ENCODE peak calls at places on chromosomes 3 and 15, in nine cellular contexts. One of them, this sample, is unnamed.
A peak's percentile ranks its signal among the peaks of the same experiment; 100 is the strongest.

GRCh38 chr3:111803123-111803593 is 55.9 kb upstream of the PHLDB2 start:
- DNase-seq in GF-D8: no peak
- DNase-seq in iPS-NIHi11: peak; percentile 17
- DNase-seq in GM20000: no peak
- DNase-seq in CD4-positive, alpha-beta memory T cell: no peak
- DNase-seq in psoas muscle: peak; percentile 85
- DNase-seq in fibroblast of mammary gland: peak; percentile 99
- DNase-seq in sciatic nerve: peak; percentile 81
- DNase-seq in naive thymus-derived CD8-positive, alpha-beta T cell: no peak
- DNase-seq in this sample: no peak

GRCh38 chr15:95328559-95328958 is 1001.9 kb upstream of the NR2F2 start:
- DNase-seq in psoas muscle: no peak
- DNase-seq in fibroblast of mammary gland: no peak
- DNase-seq in iPS-NIHi11: no peak
- DNase-seq in naive thymus-derived CD8-positive, alpha-beta T cell: no peak
- DNase-seq in sciatic nerve: no peak
- DNase-seq in GM20000: no peak
- DNase-seq in GF-D8: no peak
- DNase-seq in CD4-positive, alpha-beta memory T cell: no peak
- DNase-seq in this sample: no peak

GRCh38 chr3:175073209-175073905 is 214.2 kb downstream of the NAALADL2 start:
- DNase-seq in naive thymus-derived CD8-positive, alpha-beta T cell: no peak
- DNase-seq in sciatic nerve: no peak
- DNase-seq in GM20000: no peak
- DNase-seq in CD4-positive, alpha-beta memory T cell: no peak
- DNase-seq in iPS-NIHi11: no peak
- DNase-seq in fibroblast of mammary gland: peak; percentile 68
- DNase-seq in GF-D8: no peak
- DNase-seq in psoas muscle: no peak
- DNase-seq in this sample: no peak

GRCh38 chr15:63600001-63600645 is 2.9 kb downstream of the FBXL22 start:
- DNase-seq in fibroblast of mammary gland: no peak
- DNase-seq in psoas muscle: peak; percentile 43
- DNase-seq in iPS-NIHi11: peak; percentile 50
- DNase-seq in sciatic nerve: no peak
- DNase-seq in CD4-positive, alpha-beta memory T cell: peak; percentile 59
- DNase-seq in naive thymus-derived CD8-positive, alpha-beta T cell: peak; percentile 64
- DNase-seq in GF-D8: no peak
- DNase-seq in GM20000: no peak
- DNase-seq in this sample: no peak

GRCh38 chr3:73868688-73869315 is 244.1 kb upstream of the PDZRN3 start:
- DNase-seq in GM20000: no peak
- DNase-seq in iPS-NIHi11: peak; percentile 44
- DNase-seq in CD4-positive, alpha-beta memory T cell: no peak
- DNase-seq in fibroblast of mammary gland: peak; percentile 53
- DNase-seq in naive thymus-derived CD8-positive, alpha-beta T cell: no peak
- DNase-seq in psoas muscle: no peak
- DNase-seq in GF-D8: no peak
- DNase-seq in sciatic nerve: peak; percentile 57
- DNase-seq in this sample: no peak

GRCh38 chr15:97961067-97961954 is 808 bp downstream of the ARRDC4 start:
- DNase-seq in psoas muscle: peak; percentile 69
- DNase-seq in naive thymus-derived CD8-positive, alpha-beta T cell: peak; percentile 65
- DNase-seq in GF-D8: peak; percentile 36
- DNase-seq in sciatic nerve: peak; percentile 69
- DNase-seq in iPS-NIHi11: peak; percentile 39
- DNase-seq in GM20000: no peak
- DNase-seq in CD4-positive, alpha-beta memory T cell: no peak
- DNase-seq in fibroblast of mammary gland: peak; percentile 22
- DNase-seq in this sample: no peak

GRCh38 chr15:72203507-72203837 is 5.9 kb upstream of the GRAMD2A start:
- DNase-seq in fibroblast of mammary gland: peak; percentile 81
- DNase-seq in GF-D8: no peak
- DNase-seq in GM20000: no peak
- DNase-seq in psoas muscle: peak; percentile 64
- DNase-seq in iPS-NIHi11: no peak
- DNase-seq in naive thymus-derived CD8-positive, alpha-beta T cell: no peak
- DNase-seq in sciatic nerve: no peak
- DNase-seq in CD4-positive, alpha-beta memory T cell: no peak
- DNase-seq in this sample: no peak

GRCh38 chr3:140724856-140725812 is 47.3 kb downstream of the TRIM42 start:
- DNase-seq in naive thymus-derived CD8-positive, alpha-beta T cell: no peak
- DNase-seq in fibroblast of mammary gland: no peak
- DNase-seq in sciatic nerve: no peak
- DNase-seq in iPS-NIHi11: no peak
- DNase-seq in CD4-positive, alpha-beta memory T cell: no peak
- DNase-seq in GM20000: no peak
- DNase-seq in GF-D8: no peak
- DNase-seq in psoas muscle: no peak
- DNase-seq in this sample: no peak

GRCh38 chr15:41892621-41893421 is 1.0 kb downstream of the SPTBN5 start:
- DNase-seq in fibroblast of mammary gland: no peak
- DNase-seq in psoas muscle: peak; percentile 55
- DNase-seq in GF-D8: no peak
- DNase-seq in sciatic nerve: no peak
- DNase-seq in iPS-NIHi11: peak; percentile 65
- DNase-seq in CD4-positive, alpha-beta memory T cell: no peak
- DNase-seq in naive thymus-derived CD8-positive, alpha-beta T cell: peak; percentile 64
- DNase-seq in GM20000: peak; percentile 40
- DNase-seq in this sample: no peak

GRCh38 chr15:99114511-99115299 is 9.8 kb downstream of the SYNM start:
- DNase-seq in GM20000: no peak
- DNase-seq in naive thymus-derived CD8-positive, alpha-beta T cell: no peak
- DNase-seq in psoas muscle: no peak
- DNase-seq in iPS-NIHi11: no peak
- DNase-seq in GF-D8: no peak
- DNase-seq in fibroblast of mammary gland: no peak
- DNase-seq in CD4-positive, alpha-beta memory T cell: no peak
- DNase-seq in sciatic nerve: peak; percentile 51
- DNase-seq in this sample: no peak

GRCh38 chr3:46660543-46661523 is 32.6 kb downstream of the ALS2CL start:
- DNase-seq in iPS-NIHi11: peak; percentile 14
- DNase-seq in GM20000: no peak
- DNase-seq in GF-D8: no peak
- DNase-seq in naive thymus-derived CD8-positive, alpha-beta T cell: no peak
- DNase-seq in psoas muscle: no peak
- DNase-seq in CD4-positive, alpha-beta memory T cell: no peak
- DNase-seq in fibroblast of mammary gland: no peak
- DNase-seq in sciatic nerve: peak; percentile 52
- DNase-seq in this sample: no peak

GRCh38 chr15:56410712-56411111 is 45.5 kb downstream of the TEX9 start:
- DNase-seq in sciatic nerve: no peak
- DNase-seq in psoas muscle: no peak
- DNase-seq in CD4-positive, alpha-beta memory T cell: no peak
- DNase-seq in fibroblast of mammary gland: no peak
- DNase-seq in GM20000: no peak
- DNase-seq in GF-D8: no peak
- DNase-seq in naive thymus-derived CD8-positive, alpha-beta T cell: no peak
- DNase-seq in iPS-NIHi11: no peak
- DNase-seq in this sample: no peak

GRCh38 chr3:155065537-155065936 is 14.6 kb upstream of the MME start:
- DNase-seq in iPS-NIHi11: no peak
- DNase-seq in GF-D8: no peak
- DNase-seq in GM20000: no peak
- DNase-seq in sciatic nerve: no peak
- DNase-seq in CD4-positive, alpha-beta memory T cell: no peak
- DNase-seq in psoas muscle: peak; percentile 25
- DNase-seq in fibroblast of mammary gland: peak; percentile 96
- DNase-seq in naive thymus-derived CD8-positive, alpha-beta T cell: no peak
- DNase-seq in this sample: no peak

GRCh38 chr15:97014001-97014400 is 683.5 kb downstream of the NR2F2 start:
- DNase-seq in naive thymus-derived CD8-positive, alpha-beta T cell: no peak
- DNase-seq in GM20000: no peak
- DNase-seq in fibroblast of mammary gland: no peak
- DNase-seq in psoas muscle: no peak
- DNase-seq in CD4-positive, alpha-beta memory T cell: no peak
- DNase-seq in sciatic nerve: no peak
- DNase-seq in GF-D8: no peak
- DNase-seq in iPS-NIHi11: no peak
- DNase-seq in this sample: no peak

GRCh38 chr15:89402406-89402805 is 67.8 kb upstream of the POLG start:
- DNase-seq in GM20000: no peak
- DNase-seq in CD4-positive, alpha-beta memory T cell: no peak
- DNase-seq in psoas muscle: no peak
- DNase-seq in GF-D8: no peak
- DNase-seq in naive thymus-derived CD8-positive, alpha-beta T cell: no peak
- DNase-seq in sciatic nerve: no peak
- DNase-seq in fibroblast of mammary gland: no peak
- DNase-seq in iPS-NIHi11: no peak
- DNase-seq in this sample: no peak

GRCh38 chr3:65436580-65436979 is 602.1 kb downstream of the MAGI1 start:
- DNase-seq in fibroblast of mammary gland: peak; percentile 10
- DNase-seq in psoas muscle: no peak
- DNase-seq in GF-D8: no peak
- DNase-seq in iPS-NIHi11: peak; percentile 24
- DNase-seq in CD4-positive, alpha-beta memory T cell: no peak
- DNase-seq in GM20000: no peak
- DNase-seq in naive thymus-derived CD8-positive, alpha-beta T cell: no peak
- DNase-seq in sciatic nerve: no peak
- DNase-seq in this sample: no peak

GRCh38 chr15:38748710-38749109 is 184.1 kb upstream of the RASGRP1 start:
- DNase-seq in fibroblast of mammary gland: no peak
- DNase-seq in GM20000: no peak
- DNase-seq in psoas muscle: no peak
- DNase-seq in sciatic nerve: no peak
- DNase-seq in GF-D8: no peak
- DNase-seq in iPS-NIHi11: no peak
- DNase-seq in naive thymus-derived CD8-positive, alpha-beta T cell: no peak
- DNase-seq in CD4-positive, alpha-beta memory T cell: no peak
- DNase-seq in this sample: no peak

GRCh38 chr3:33174711-33175409 is 43.8 kb downstream of the SUSD5 start:
- DNase-seq in GM20000: no peak
- DNase-seq in CD4-positive, alpha-beta memory T cell: no peak
- DNase-seq in iPS-NIHi11: no peak
- DNase-seq in psoas muscle: no peak
- DNase-seq in naive thymus-derived CD8-positive, alpha-beta T cell: no peak
- DNase-seq in fibroblast of mammary gland: peak; percentile 34
- DNase-seq in sciatic nerve: no peak
- DNase-seq in GF-D8: no peak
- DNase-seq in this sample: no peak

GRCh38 chr15:80514071-80514780 is 110.0 kb downstream of the ARNT2 start:
- DNase-seq in iPS-NIHi11: no peak
- DNase-seq in naive thymus-derived CD8-positive, alpha-beta T cell: no peak
- DNase-seq in fibroblast of mammary gland: peak; percentile 93
- DNase-seq in GM20000: no peak
- DNase-seq in CD4-positive, alpha-beta memory T cell: no peak
- DNase-seq in sciatic nerve: no peak
- DNase-seq in psoas muscle: no peak
- DNase-seq in GF-D8: no peak
- DNase-seq in this sample: no peak

GRCh38 chr3:102174312-102174712 is 260.5 kb upstream of the ZPLD1 start:
- DNase-seq in fibroblast of mammary gland: peak; percentile 44
- DNase-seq in psoas muscle: no peak
- DNase-seq in GF-D8: no peak
- DNase-seq in iPS-NIHi11: no peak
- DNase-seq in naive thymus-derived CD8-positive, alpha-beta T cell: no peak
- DNase-seq in sciatic nerve: no peak
- DNase-seq in CD4-positive, alpha-beta memory T cell: no peak
- DNase-seq in GM20000: no peak
- DNase-seq in this sample: no peak

GRCh38 chr15:57144448-57144847 is 226.0 kb downstream of the TCF12 start:
- DNase-seq in GF-D8: no peak
- DNase-seq in naive thymus-derived CD8-positive, alpha-beta T cell: no peak
- DNase-seq in psoas muscle: no peak
- DNase-seq in GM20000: no peak
- DNase-seq in iPS-NIHi11: no peak
- DNase-seq in fibroblast of mammary gland: no peak
- DNase-seq in sciatic nerve: no peak
- DNase-seq in CD4-positive, alpha-beta memory T cell: no peak
- DNase-seq in this sample: no peak

GRCh38 chr15:57861039-57861638 is 154.6 kb downstream of the POLR2M start:
- DNase-seq in sciatic nerve: no peak
- DNase-seq in GM20000: peak; percentile 47
- DNase-seq in iPS-NIHi11: peak; percentile 54
- DNase-seq in GF-D8: no peak
- DNase-seq in naive thymus-derived CD8-positive, alpha-beta T cell: no peak
- DNase-seq in CD4-positive, alpha-beta memory T cell: no peak
- DNase-seq in fibroblast of mammary gland: peak; percentile 82
- DNase-seq in psoas muscle: no peak
- DNase-seq in this sample: peak; percentile 7

GRCh38 chr3:27079427-27080105 is 289.6 kb downstream of the NEK10 start:
- DNase-seq in psoas muscle: no peak
- DNase-seq in iPS-NIHi11: no peak
- DNase-seq in GF-D8: no peak
- DNase-seq in CD4-positive, alpha-beta memory T cell: no peak
- DNase-seq in sciatic nerve: no peak
- DNase-seq in fibroblast of mammary gland: peak; percentile 65
- DNase-seq in GM20000: no peak
- DNase-seq in naive thymus-derived CD8-positive, alpha-beta T cell: no peak
- DNase-seq in this sample: no peak

GRCh38 chr15:98506711-98507110 is 141.6 kb upstream of the IGF1R start:
- DNase-seq in psoas muscle: no peak
- DNase-seq in iPS-NIHi11: no peak
- DNase-seq in naive thymus-derived CD8-positive, alpha-beta T cell: no peak
- DNase-seq in fibroblast of mammary gland: no peak
- DNase-seq in CD4-positive, alpha-beta memory T cell: no peak
- DNase-seq in GF-D8: no peak
- DNase-seq in sciatic nerve: no peak
- DNase-seq in GM20000: no peak
- DNase-seq in this sample: no peak

GRCh38 chr3:172678068-172678467 is 32.8 kb downstream of the NCEH1 start:
- DNase-seq in sciatic nerve: no peak
- DNase-seq in CD4-positive, alpha-beta memory T cell: no peak
- DNase-seq in naive thymus-derived CD8-positive, alpha-beta T cell: no peak
- DNase-seq in GF-D8: no peak
- DNase-seq in iPS-NIHi11: no peak
- DNase-seq in fibroblast of mammary gland: no peak
- DNase-seq in psoas muscle: no peak
- DNase-seq in GM20000: no peak
- DNase-seq in this sample: no peak

GRCh38 chr3:84962460-84962859 is 3.7 kb downstream of the CADM2 start:
- DNase-seq in sciatic nerve: no peak
- DNase-seq in GF-D8: no peak
- DNase-seq in fibroblast of mammary gland: no peak
- DNase-seq in iPS-NIHi11: no peak
- DNase-seq in GM20000: no peak
- DNase-seq in CD4-positive, alpha-beta memory T cell: no peak
- DNase-seq in psoas muscle: no peak
- DNase-seq in naive thymus-derived CD8-positive, alpha-beta T cell: no peak
- DNase-seq in this sample: no peak

This sample was measured in CD4-positive, alpha-beta T cell.